ENCODE peak calls at places on chromosomes 7 and 10, in five cellular contexts. C is neuronal stem cell, K is tibial artery, J is Peyer's patch, P is ovary. N is an unnamed sample.

GRCh38 chr10:34627741-34628140 is 187.4 kb downstream of the PARD3 start:
- DNase-seq in C (no peak), K (no peak), J (no peak), P (no peak), N (no peak)

GRCh38 chr10:71727429-71728217 is 8.0 kb upstream of the C10orf105 start:
- DNase-seq in C (no peak), K (no peak), J (peak; percentile 70), P (peak; percentile 82), N (peak; percentile 61)

GRCh38 chr7:123661765-123662164 is 6.1 kb downstream of the LMOD2 start:
- DNase-seq in C (no peak), K (no peak), J (no peak), P (no peak), N (no peak)

GRCh38 chr7:25600521-25600920 is 372.2 kb upstream of the NPVF start:
- DNase-seq in C (no peak), K (no peak), J (no peak), P (no peak), N (no peak)

GRCh38 chr7:50962962-50963374 is 180.3 kb upstream of the GRB10 start:
- DNase-seq in C (no peak), K (no peak), J (peak; percentile 90), P (peak; percentile 39), N (peak; percentile 69)

GRCh38 chr10:79242620-79243152 is 104.6 kb upstream of the PPIF start:
- DNase-seq in C (peak; percentile 70), K (peak; percentile 88), J (no peak), P (peak; percentile 85), N (peak; percentile 69)

GRCh38 chr10:132603851-132604533 is 66.4 kb downstream of the INPP5A start:
- DNase-seq in C (no peak), K (no peak), J (no peak), P (no peak), N (no peak)

GRCh38 chr10:34762603-34763299 is 52.3 kb downstream of the PARD3 start:
- DNase-seq in C (no peak), K (no peak), J (no peak), P (no peak), N (no peak)

GRCh38 chr10:48523212-48523819 is 81.6 kb downstream of the ARHGAP22 start:
- DNase-seq in C (peak; percentile 14), K (peak; percentile 81), J (no peak), P (peak; percentile 84), N (peak; percentile 85)

GRCh38 chr7:69800495-69800894 is 202.2 kb downstream of the AUTS2 start:
- DNase-seq in C (no peak), K (no peak), J (no peak), P (no peak), N (peak; percentile 54)

GRCh38 chr10:109866995-109867635 is 56.2 kb downstream of the XPNPEP1 start:
- DNase-seq in C (no peak), K (no peak), J (no peak), P (no peak), N (no peak)

GRCh38 chr7:80699030-80699638 is 60.7 kb downstream of the CD36 start:
- DNase-seq in C (peak; percentile 51), K (no peak), J (no peak), P (no peak), N (no peak)

GRCh38 chr7:66202380-66202779 is 2.8 kb upstream of the TPST1 start:
- DNase-seq in C (no peak), K (no peak), J (no peak), P (no peak), N (no peak)

GRCh38 chr7:140625908-140626868 is 14.4 kb downstream of the DENND2A start:
- DNase-seq in C (no peak), K (peak; percentile 90), J (peak; percentile 63), P (peak; percentile 98), N (peak; percentile 64)

GRCh38 chr7:4665661-4666060 is 16.4 kb upstream of the FOXK1 start:
- DNase-seq in C (no peak), K (no peak), J (no peak), P (no peak), N (no peak)

GRCh38 chr7:1144269-1144771 is 15.7 kb downstream of the ZFAND2A start:
- DNase-seq in C (no peak), K (peak; percentile 77), J (no peak), P (peak; percentile 24), N (peak; percentile 82)

GRCh38 chr10:87845624-87846377 is 17.5 kb downstream of the KLLN start:
- DNase-seq in C (no peak), K (no peak), J (no peak), P (no peak), N (no peak)

GRCh38 chr10:79021331-79021907 is 47.3 kb upstream of the ZMIZ1 start:
- DNase-seq in C (no peak), K (peak; percentile 54), J (peak; percentile 40), P (peak; percentile 29), N (no peak)

GRCh38 chr10:70756710-70757360 is 28.3 kb downstream of the TBATA start:
- DNase-seq in C (no peak), K (no peak), J (peak; percentile 15), P (no peak), N (no peak)

GRCh38 chr10:369441-370221 is 234.4 kb downstream of the ZMYND11 start:
- DNase-seq in C (no peak), K (peak; percentile 75), J (no peak), P (no peak), N (no peak)

GRCh38 chr10:132987671-132988571 is 45.6 kb upstream of the CFAP46 start:
- DNase-seq in C (no peak), K (no peak), J (peak; percentile 30), P (no peak), N (no peak)

GRCh38 chr10:17984056-17984455 is 32.3 kb downstream of the SLC39A12 start:
- DNase-seq in C (no peak), K (no peak), J (no peak), P (no peak), N (no peak)

GRCh38 chr10:125135771-125136035 is 24.7 kb downstream of the CTBP2 start:
- DNase-seq in C (no peak), K (peak; percentile 35), J (no peak), P (no peak), N (no peak)

GRCh38 chr10:98435178-98435577 is 11.6 kb downstream of the HPS1 start:
- DNase-seq in C (no peak), K (no peak), J (no peak), P (no peak), N (no peak)

GRCh38 chr10:92238586-92239098 is 52.2 kb downstream of the CPEB3 start:
- DNase-seq in C (no peak), K (no peak), J (peak; percentile 57), P (peak; percentile 46), N (peak; percentile 46)

GRCh38 chr7:133863362-133864061 is 263.6 kb upstream of the LRGUK start:
- DNase-seq in C (no peak), K (no peak), J (no peak), P (no peak), N (no peak)

GRCh38 chr10:118820326-118821116 is 65.8 kb upstream of the CACUL1 start:
- DNase-seq in C (no peak), K (peak; percentile 50), J (peak; percentile 31), P (no peak), N (no peak)

GRCh38 chr7:122790132-122790531 is 87.4 kb upstream of the RNF148 start:
- DNase-seq in C (no peak), K (no peak), J (no peak), P (no peak), N (peak; percentile 28)

GRCh38 chr10:22554481-22555182 is 159.7 kb downstream of the PIP4K2A start:
- DNase-seq in C (peak; percentile 54), K (peak; percentile 85), J (no peak), P (peak; percentile 90), N (peak; percentile 39)

GRCh38 chr7:55288070-55288824 is 76.9 kb upstream of the LANCL2 start:
- DNase-seq in C (no peak), K (no peak), J (no peak), P (no peak), N (no peak)

GRCh38 chr7:1939434-1940401 is 269.6 kb downstream of the ELFN1 start:
- DNase-seq in C (no peak), K (no peak), J (peak; percentile 47), P (no peak), N (no peak)

GRCh38 chr10:48610585-48611093 is 5.8 kb upstream of the ARHGAP22 start:
- DNase-seq in C (no peak), K (no peak), J (no peak), P (no peak), N (peak; percentile 1)

GRCh38 chr10:10831085-10831484 is 186.6 kb upstream of the CELF2 start:
- DNase-seq in C (no peak), K (peak; percentile 86), J (no peak), P (no peak), N (no peak)

GRCh38 chr10:73768881-73769280 is 13.0 kb upstream of the CHCHD1 start:
- DNase-seq in C (no peak), K (peak; percentile 52), J (no peak), P (no peak), N (no peak)

GRCh38 chr10:73772280-73773151 is 9.3 kb upstream of the CHCHD1 start:
- DNase-seq in C (peak; percentile 72), K (peak; percentile 94), J (peak; percentile 90), P (peak; percentile 87), N (peak; percentile 82)

GRCh38 chr10:73773152-73773879 is 8.5 kb upstream of the CHCHD1 start:
- DNase-seq in C (no peak), K (peak; percentile 69), J (no peak), P (no peak), N (peak; percentile 35)

GRCh38 chr10:73771722-73772279 is 10.0 kb upstream of the CHCHD1 start:
- DNase-seq in C (no peak), K (no peak), J (no peak), P (peak; percentile 94), N (peak; percentile 92)

GRCh38 chr10:73769396-73769795 is 12.5 kb upstream of the CHCHD1 start:
- DNase-seq in C (no peak), K (peak; percentile 37), J (no peak), P (no peak), N (no peak)
- H3K4me3 ChIP-seq in C (no peak overlapping the region), K (no peak overlapping the region), J (no peak overlapping the region), P (no peak overlapping the region), N (no peak overlapping the region)

DNA sequence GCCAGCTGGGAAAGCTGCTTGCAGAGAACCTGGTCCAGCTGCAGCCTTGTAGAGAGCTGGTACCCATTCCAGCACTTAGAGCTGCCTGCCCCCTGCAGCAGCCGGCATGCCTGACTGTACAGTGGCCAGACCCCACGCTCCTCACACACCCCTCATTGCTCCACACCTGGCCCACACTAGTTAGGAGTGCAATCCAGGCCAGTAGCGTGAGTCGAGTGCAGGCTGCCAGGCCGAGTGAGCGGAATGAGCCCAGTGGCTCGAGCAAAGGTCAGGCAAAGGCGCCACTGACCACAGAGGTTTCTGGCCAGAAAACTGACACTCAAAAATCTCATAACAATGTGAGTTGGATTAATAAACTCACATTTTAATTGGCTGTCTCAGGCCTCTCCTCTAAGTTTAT is 921.7 kb upstream of the KCND2 start:
- DNase-seq in C (no peak), K (no peak), J (no peak), P (no peak), N (no peak)
- H3K4me3 ChIP-seq in C (no peak overlapping the region), K (no peak overlapping the region), J (no peak overlapping the region), P (no peak overlapping the region), N (no peak overlapping the region)

DNA sequence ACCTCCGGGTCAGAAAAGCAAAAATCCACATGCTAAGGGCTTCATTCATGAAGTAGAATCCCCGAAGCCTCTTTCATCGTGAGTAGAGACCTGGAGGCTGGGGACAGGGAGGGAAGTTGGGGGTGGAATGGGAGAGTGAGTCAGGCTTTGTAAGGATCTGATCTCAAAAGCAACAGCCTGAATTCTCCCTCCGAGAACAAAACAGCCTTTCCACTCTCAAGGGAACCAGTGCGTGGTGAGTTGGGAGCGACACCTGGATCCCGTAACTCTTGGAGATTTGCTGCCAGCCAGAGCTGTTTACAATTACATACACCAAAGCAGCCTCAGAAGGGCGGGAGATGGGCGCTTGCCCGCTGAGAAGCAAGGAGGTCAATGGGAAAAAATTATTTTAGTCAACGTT is 10.8 kb downstream of the AFAP1L2 start:
- DNase-seq in C (no peak), K (no peak), J (no peak), P (no peak), N (no peak)
- H3K4me3 ChIP-seq in C (no peak overlapping the region), K (no peak overlapping the region), J (no peak overlapping the region), P (no peak overlapping the region), N (no peak overlapping the region)

GRCh38 chr7:143016996-143017395 is 9.9 kb downstream of the OR9A2 start:
- DNase-seq in C (no peak), K (no peak), J (no peak), P (no peak), N (no peak)
- H3K4me3 ChIP-seq in C (no peak overlapping the region), K (no peak overlapping the region), J (no peak overlapping the region), P (no peak overlapping the region), N (no peak overlapping the region)

N was measured in adrenal gland.